ENCODE peak calls at places on chromosomes 5 and 9, in five cellular contexts. V is M059J, S is frontal cortex, Y is GM23248, J is fibroblast of mammary gland. T is an unnamed sample.

GRCh38 chr9:18906656-18907395 is 126.2 kb downstream of the SAXO1 start:
- DNase-seq in V (peak), S (no peak), Y (peak), J (peak), T (peak)

GRCh38 chr9:134130503-134131375 is 5.1 kb upstream of the WDR5 start:
- DNase-seq in V (no peak), S (no peak), Y (peak), J (no peak), T (peak)

GRCh38 chr9:68683433-68683832 is 21.6 kb upstream of the PIP5K1B start:
- DNase-seq in V (no peak), S (no peak), Y (no peak), J (no peak), T (no peak)

GRCh38 chr9:111955048-111955447 is 58.4 kb downstream of the UGCG start:
- DNase-seq in V (no peak), S (no peak), Y (no peak), J (no peak), T (no peak)

GRCh38 chr5:17216176-17216973 is 1.1 kb upstream of the BASP1 start:
- DNase-seq in V (peak), S (peak), Y (peak), J (peak), T (peak)

GRCh38 chr5:131968396-131968954 is 23.0 kb upstream of the MEIKIN start:
- DNase-seq in V (peak), S (no peak), Y (peak), J (peak), T (no peak)

GRCh38 chr9:89631381-89631780 is 26.6 kb downstream of the GADD45G start:
- DNase-seq in V (no peak), S (no peak), Y (peak), J (peak), T (no peak)

GRCh38 chr9:36802171-36802920 is 229.7 kb downstream of the MELK start:
- DNase-seq in V (peak), S (peak), Y (peak), J (peak), T (no peak)

GRCh38 chr9:124723352-124723751 is 47.8 kb downstream of the NR6A1 start:
- DNase-seq in V (no peak), S (no peak), Y (no peak), J (no peak), T (no peak)

GRCh38 chr9:123893146-123893545 is 36.8 kb downstream of the DENND1A start:
- DNase-seq in V (no peak), S (no peak), Y (no peak), J (no peak), T (no peak)

GRCh38 chr5:154288145-154288544 is 97.6 kb downstream of the GALNT10 start:
- DNase-seq in V (no peak), S (no peak), Y (peak), J (peak), T (no peak)

GRCh38 chr9:127562841-127563523 is 49.1 kb upstream of the STXBP1 start:
- DNase-seq in V (peak), S (no peak), Y (no peak), J (peak), T (no peak)

GRCh38 chr5:1293416-1293996 is 1.4 kb downstream of the TERT start:
- DNase-seq in V (no peak), S (no peak), Y (no peak), J (no peak), T (no peak)

GRCh38 chr5:19264821-19265220 is 723.2 kb downstream of the CDH18 start:
- DNase-seq in V (no peak), S (no peak), Y (no peak), J (no peak), T (no peak)